ENCODE peak calls at places on chromosomes 7 and 10, in six cellular contexts. A is H1, Z is SK-N-SH, M is GM12878, C is K562, B is HepG2. W is an unnamed sample.

GRCh38 chr10:131803863-131804425 is 96.9 kb upstream of the PPP2R2D start:
- DNase-seq in A (peak; percentile 26), Z (no peak), M (no peak), C (no peak), B (no peak), W (no peak)

GRCh38 chr10:84563868-84564267 is 235.5 kb downstream of the CCSER2 start:
- DNase-seq in A (no peak), Z (no peak), M (peak; percentile 4), C (no peak), B (no peak), W (no peak)

GRCh38 chr10:105973912-105974311 is 1190.6 kb downstream of the SORCS1 start:
- DNase-seq in A (no peak), Z (no peak), M (no peak), C (no peak), B (no peak), W (no peak)

GRCh38 chr10:71638577-71639411 is 80.8 kb downstream of the C10orf105 start:
- DNase-seq in A (no peak), Z (no peak), M (no peak), C (peak; percentile 97), B (peak; percentile 68), W (no peak)

GRCh38 chr10:51034769-51035168 is 39.5 kb upstream of the PRKG1 start:
- DNase-seq in A (no peak), Z (no peak), M (no peak), C (no peak), B (no peak), W (no peak)

GRCh38 chr7:129401228-129401967 is 32.8 kb upstream of the STRIP2 start:
- DNase-seq in A (no peak), Z (no peak), M (no peak), C (peak; percentile 81), B (peak; percentile 29), W (peak; percentile 86)

GRCh38 chr7:26216044-26216443 is 14.5 kb downstream of the CBX3 start:
- DNase-seq in A (no peak), Z (no peak), M (no peak), C (no peak), B (no peak), W (no peak)

GRCh38 chr7:150686030-150686626 is 622 bp downstream of the GIMAP2 start:
- DNase-seq in A (no peak), Z (no peak), M (no peak), C (no peak), B (no peak), W (no peak)

GRCh38 chr7:21076579-21076978 is 289.9 kb upstream of the SP8 start:
- DNase-seq in A (no peak), Z (no peak), M (no peak), C (no peak), B (no peak), W (no peak)

GRCh38 chr7:74544706-74545469 is 91.2 kb downstream of the GTF2IRD1 start:
- DNase-seq in A (peak; percentile 67), Z (peak; percentile 77), M (no peak), C (peak; percentile 71), B (peak; percentile 44), W (peak; percentile 82)

GRCh38 chr10:80122746-80123145 is 9.8 kb upstream of the PLAC9 start:
- DNase-seq in A (no peak), Z (no peak), M (no peak), C (no peak), B (no peak), W (no peak)

GRCh38 chr10:62813981-62814380 is 2.2 kb downstream of the EGR2 start:
- DNase-seq in A (no peak), Z (no peak), M (no peak), C (no peak), B (no peak), W (no peak)

GRCh38 chr10:51700228-51700835 is 937 bp upstream of the CSTF2T start:
- DNase-seq in A (no peak), Z (no peak), M (no peak), C (peak; percentile 14), B (no peak), W (no peak)

GRCh38 chr7:135976312-135977019 is 693 bp downstream of the MTPN start:
- DNase-seq in A (no peak), Z (peak; percentile 67), M (no peak), C (peak; percentile 66), B (peak; percentile 5), W (peak; percentile 11)

GRCh38 chr7:93016085-93016471 is 101.7 kb downstream of the SAMD9 start:
- DNase-seq in A (no peak), Z (no peak), M (no peak), C (no peak), B (no peak), W (no peak)

GRCh38 chr10:124287071-124287685 is 131.5 kb downstream of the OAT start:
- DNase-seq in A (no peak), Z (no peak), M (no peak), C (no peak), B (no peak), W (no peak)
- TF ChIP-seq GABPA in A (no peak), Z (no peak), M (no peak), C (no peak), B (no peak), W (no peak)

DNA sequence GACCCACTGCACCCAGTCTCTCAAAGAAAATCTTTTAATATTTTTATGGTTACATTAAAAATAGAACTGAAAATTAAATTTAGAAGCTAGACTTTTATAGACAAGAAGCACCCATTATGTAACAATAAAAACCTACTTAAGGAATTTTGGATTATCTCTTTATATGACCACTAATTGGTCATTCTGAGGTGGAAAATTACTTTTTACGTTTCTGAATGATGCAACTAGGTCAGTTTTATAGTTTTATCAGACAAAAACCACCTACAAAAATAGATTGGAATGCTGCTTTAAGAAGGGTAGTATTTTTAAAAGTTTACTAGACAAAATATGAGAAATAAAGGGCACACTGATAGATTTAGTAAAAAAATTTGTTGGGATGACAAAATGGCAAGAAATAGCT is 16.5 kb downstream of the SYPL1 start:
- DNase-seq in A (no peak), Z (no peak), M (no peak), C (no peak), B (no peak), W (no peak)
- TF ChIP-seq GABPA in A (no peak), Z (no peak), M (no peak), C (no peak), B (no peak), W (no peak)

GRCh38 chr7:64541438-64542359 is 21.2 kb downstream of the ZNF680 start:
- DNase-seq in A (no peak), Z (no peak), M (no peak), C (no peak), B (no peak), W (no peak)
- TF ChIP-seq GABPA in A (no peak), Z (no peak), M (no peak), C (no peak), B (no peak), W (no peak)

GRCh38 chr7:138865843-138866242 is 67.8 kb upstream of the ATP6V0A4 start:
- DNase-seq in A (peak; percentile 58), Z (no peak), M (peak; percentile 4), C (peak; percentile 42), B (no peak), W (peak; percentile 57)
- TF ChIP-seq GABPA in A (no peak), Z (no peak), M (no peak), C (no peak), B (no peak), W (no peak)

GRCh38 chr10:108787932-108788331 is 1135.4 kb downstream of the XPNPEP1 start:
- DNase-seq in A (no peak), Z (no peak), M (no peak), C (no peak), B (no peak), W (no peak)
- TF ChIP-seq GABPA in A (no peak), Z (no peak), M (no peak), C (no peak), B (no peak), W (no peak)

GRCh38 chr7:44757311-44757710 is 8.7 kb downstream of the ZMIZ2 start:
- DNase-seq in A (no peak), Z (peak; percentile 45), M (no peak), C (no peak), B (no peak), W (no peak)

GRCh38 chr7:44757739-44758138 is 9.1 kb downstream of the ZMIZ2 start:
- DNase-seq in A (no peak), Z (no peak), M (no peak), C (no peak), B (no peak), W (no peak)

GRCh38 chr7:44761207-44762161 is 12.8 kb downstream of the ZMIZ2 start:
- DNase-seq in A (no peak), Z (peak; percentile 95), M (no peak), C (peak; percentile 99), B (no peak), W (no peak)

GRCh38 chr7:44760034-44760580 is 11.5 kb downstream of the ZMIZ2 start:
- DNase-seq in A (no peak), Z (no peak), M (no peak), C (no peak), B (no peak), W (no peak)

DNA sequence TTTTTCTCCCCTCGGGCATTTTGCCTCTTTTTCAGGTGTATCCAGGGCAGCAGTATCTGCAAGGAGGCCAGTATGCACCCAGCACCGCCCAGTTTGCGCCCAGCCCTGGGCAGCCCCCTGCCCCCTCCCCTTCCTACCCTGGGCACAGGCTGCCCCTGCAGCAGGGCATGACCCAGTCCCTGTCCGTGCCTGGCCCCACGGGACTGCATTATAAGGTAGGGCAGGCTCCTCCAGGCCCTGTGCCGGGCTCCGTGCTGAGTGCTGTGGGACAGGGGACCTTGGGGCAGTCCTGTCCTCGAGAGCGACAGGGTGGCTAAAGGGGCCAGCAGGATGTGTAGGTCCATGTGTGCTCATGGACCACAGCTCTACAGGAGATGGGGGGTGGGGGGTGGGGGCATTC is 10.6 kb downstream of the ZMIZ2 start:
- DNase-seq in A (no peak), Z (no peak), M (no peak), C (no peak), B (no peak), W (no peak)
- TF ChIP-seq GABPA in A (no peak), Z (no peak), M (no peak), C (no peak), B (no peak), W (no peak)

GRCh38 chr10:127163632-127164031 is 32.8 kb downstream of the INSYN2A start:
- DNase-seq in A (no peak), Z (peak; percentile 30), M (no peak), C (no peak), B (no peak), W (no peak)
- TF ChIP-seq GABPA in A (no peak), Z (no peak), M (no peak), C (no peak), B (no peak), W (no peak)